ENCODE peak calls at places on chromosomes 6 and 20, in nine cellular contexts. Q is stimulated activated CD8-positive, alpha-beta memory T cell treated with anti-CD3 and anti-CD28 coated beads, Interleukin-12 subunit alpha, Interleukin-12 subunit beta, amount 100 ng/mL, for 4 hours; Z is tibial artery; V is DMS153; K is stromal cell of bone marrow; U is astrocyte of the cerebellum; R is psoas muscle; O is HCT116; W is D341Med. F is an unnamed sample.

GRCh38 chr20:44646641-44647274 is 4.7 kb downstream of the ADA start:
- DNase-seq in Q (no peak), Z (no peak), V (no peak), K (no peak), U (no peak), R (no peak), O (no peak), W (no peak), F (no peak)

GRCh38 chr6:41449399-41450245 is 96.6 kb upstream of the FOXP4 start:
- DNase-seq in Q (no peak), Z (no peak), V (peak), K (no peak), U (no peak), R (peak), O (no peak), W (no peak), F (no peak)

GRCh38 chr6:28609672-28610071 is 84.0 kb downstream of the GPX5 start:
- DNase-seq in Q (no peak), Z (no peak), V (no peak), K (no peak), U (no peak), R (no peak), O (no peak), W (no peak), F (no peak)

GRCh38 chr6:167974644-167975344 is 22.7 kb upstream of the KIF25 start:
- DNase-seq in Q (no peak), Z (no peak), V (no peak), K (no peak), U (no peak), R (no peak), O (no peak), W (no peak), F (peak)

GRCh38 chr6:57432919-57433684 is 115.7 kb downstream of the PRIM2 start:
- DNase-seq in Q (no peak), Z (no peak), V (no peak), K (no peak), U (no peak), R (no peak), O (no peak), W (no peak), F (no peak)

GRCh38 chr20:53914091-53914860 is 156.1 kb downstream of the BCAS1 start:
- DNase-seq in Q (no peak), Z (no peak), V (no peak), K (no peak), U (no peak), R (no peak), O (no peak), W (no peak), F (no peak)

GRCh38 chr6:143529095-143529494 is 17.6 kb upstream of the FUCA2 start:
- DNase-seq in Q (no peak), Z (no peak), V (no peak), K (no peak), U (no peak), R (no peak), O (no peak), W (peak), F (no peak)

GRCh38 chr20:7790189-7790588 is 150.1 kb downstream of the HAO1 start:
- DNase-seq in Q (no peak), Z (no peak), V (no peak), K (no peak), U (peak), R (no peak), O (no peak), W (no peak), F (no peak)

GRCh38 chr6:105981002-105981887 is 104.9 kb upstream of the PRDM1 start:
- DNase-seq in Q (no peak), Z (no peak), V (no peak), K (no peak), U (no peak), R (no peak), O (no peak), W (no peak), F (no peak)

GRCh38 chr20:31418307-31418706 is 12.3 kb upstream of the DEFB121 start:
- DNase-seq in Q (no peak), Z (no peak), V (no peak), K (no peak), U (no peak), R (no peak), O (no peak), W (no peak), F (no peak)

GRCh38 chr6:87722831-87723726 is 21.0 kb upstream of the AKIRIN2 start:
- DNase-seq in Q (no peak), Z (peak), V (no peak), K (peak), U (peak), R (peak), O (peak), W (no peak), F (peak)

GRCh38 chr6:15329154-15329781 is 83.4 kb downstream of the JARID2 start:
- DNase-seq in Q (no peak), Z (no peak), V (no peak), K (peak), U (peak), R (no peak), O (no peak), W (peak), F (no peak)

GRCh38 chr6:133100870-133101269 is 140.3 kb upstream of the EYA4 start:
- DNase-seq in Q (no peak), Z (no peak), V (no peak), K (peak), U (no peak), R (no peak), O (no peak), W (no peak), F (no peak)

GRCh38 chr6:142774292-142774691 is 170.7 kb downstream of the HIVEP2 start:
- DNase-seq in Q (no peak), Z (no peak), V (no peak), K (no peak), U (no peak), R (no peak), O (no peak), W (no peak), F (no peak)

GRCh38 chr6:108127826-108128225 is 38.0 kb upstream of the NR2E1 start:
- DNase-seq in Q (no peak), Z (no peak), V (peak), K (no peak), U (no peak), R (no peak), O (no peak), W (no peak), F (peak)

GRCh38 chr6:155493694-155494143 is 38.1 kb upstream of the NOX3 start:
- DNase-seq in Q (no peak), Z (peak), V (no peak), K (peak), U (peak), R (peak), O (peak), W (no peak), F (no peak)

GRCh38 chr6:100470721-100471120 is 6.0 kb upstream of the SIM1 start:
- DNase-seq in Q (no peak), Z (no peak), V (no peak), K (no peak), U (no peak), R (no peak), O (no peak), W (no peak), F (no peak)

GRCh38 chr20:41344477-41344876 is 3.9 kb downstream of the LPIN3 start:
- DNase-seq in Q (no peak), Z (no peak), V (no peak), K (no peak), U (no peak), R (no peak), O (no peak), W (no peak), F (peak)

GRCh38 chr6:133937909-133938308 is 15.1 kb upstream of the TBPL1 start:
- DNase-seq in Q (no peak), Z (no peak), V (no peak), K (no peak), U (no peak), R (no peak), O (no peak), W (no peak), F (no peak)

GRCh38 chr6:34383651-34384304 is 8.7 kb downstream of the NUDT3 start:
- DNase-seq in Q (no peak), Z (no peak), V (no peak), K (peak), U (no peak), R (no peak), O (no peak), W (no peak), F (no peak)

GRCh38 chr6:129498950-129499870 is 210.8 kb downstream of the ARHGAP18 start:
- DNase-seq in Q (no peak), Z (no peak), V (peak), K (peak), U (peak), R (no peak), O (peak), W (peak), F (no peak)

GRCh38 chr6:44000164-44000842 is 126.9 kb downstream of the MRPL14 start:
- DNase-seq in Q (no peak), Z (no peak), V (peak), K (no peak), U (no peak), R (no peak), O (peak), W (no peak), F (no peak)

GRCh38 chr6:139983555-139984276 is 609.3 kb upstream of the CITED2 start:
- DNase-seq in Q (no peak), Z (no peak), V (no peak), K (no peak), U (no peak), R (no peak), O (no peak), W (no peak), F (no peak)

GRCh38 chr20:10433014-10433622 is 904 bp downstream of the MKKS start:
- DNase-seq in Q (no peak), Z (no peak), V (no peak), K (no peak), U (no peak), R (no peak), O (no peak), W (no peak), F (no peak)

GRCh38 chr6:135089901-135090300 is 35.3 kb upstream of the HBS1L start:
- DNase-seq in Q (no peak), Z (no peak), V (no peak), K (no peak), U (no peak), R (no peak), O (no peak), W (no peak), F (no peak)

GRCh38 chr6:11428351-11428750 is 109.2 kb upstream of the TMEM170B start:
- DNase-seq in Q (no peak), Z (no peak), V (peak), K (no peak), U (no peak), R (no peak), O (no peak), W (no peak), F (peak)

GRCh38 chr20:36845288-36845969 is 30.5 kb upstream of the TLDC2 start:
- DNase-seq in Q (no peak), Z (no peak), V (no peak), K (no peak), U (no peak), R (no peak), O (no peak), W (no peak), F (no peak)

GRCh38 chr20:21615617-21616080 is 89.8 kb upstream of the PAX1 start:
- DNase-seq in Q (no peak), Z (no peak), V (peak), K (peak), U (peak), R (peak), O (peak), W (peak), F (peak)

GRCh38 chr6:16420715-16421461 is 182.5 kb downstream of the GMPR start:
- DNase-seq in Q (no peak), Z (no peak), V (no peak), K (peak), U (peak), R (no peak), O (no peak), W (no peak), F (peak)

GRCh38 chr6:26459023-26459810 is 1.5 kb downstream of the BTN2A1 start:
- DNase-seq in Q (no peak), Z (no peak), V (no peak), K (no peak), U (no peak), R (no peak), O (no peak), W (no peak), F (no peak)

GRCh38 chr20:13525225-13525940 is 113.3 kb downstream of the TASP1 start:
- DNase-seq in Q (no peak), Z (no peak), V (no peak), K (peak), U (peak), R (no peak), O (no peak), W (no peak), F (no peak)

GRCh38 chr6:15299430-15300131 is 53.7 kb downstream of the JARID2 start:
- DNase-seq in Q (peak), Z (peak), V (no peak), K (no peak), U (no peak), R (peak), O (no peak), W (no peak), F (no peak)

GRCh38 chr20:64245746-64246595 is 9.6 kb upstream of the PCMTD2 start:
- DNase-seq in Q (no peak), Z (no peak), V (no peak), K (no peak), U (no peak), R (no peak), O (no peak), W (peak), F (no peak)

GRCh38 chr20:39108746-39109145 is 146.6 kb downstream of the DHX35 start:
- DNase-seq in Q (no peak), Z (no peak), V (no peak), K (peak), U (no peak), R (no peak), O (no peak), W (no peak), F (no peak)

GRCh38 chr6:33926451-33926850 is 122.6 kb upstream of the MLN start:
- DNase-seq in Q (no peak), Z (no peak), V (no peak), K (no peak), U (no peak), R (no peak), O (peak), W (peak), F (no peak)

GRCh38 chr6:157679605-157680580 is 143.2 kb upstream of the SNX9 start:
- DNase-seq in Q (no peak), Z (no peak), V (no peak), K (no peak), U (no peak), R (no peak), O (no peak), W (peak), F (no peak)

GRCh38 chr6:107064579-107065065 is 36.6 kb downstream of the MTRES1 start:
- DNase-seq in Q (no peak), Z (no peak), V (no peak), K (peak), U (peak), R (no peak), O (no peak), W (no peak), F (no peak)

F was measured in LNCaP clone FGC.